ENCODE peak calls at places on chromosome 10, in six cellular contexts. D is ascending aorta, O is Calu3, V is mesothelial cell of epicardium, W is WERI-Rb-1, J is AG09319. B is an unnamed sample.
A peak's percentile ranks its signal among the peaks of the same experiment; 100 is the strongest.

GRCh38 chr10:24448351-24449009 is 239.5 kb downstream of the KIAA1217 start:
- DNase-seq in V (no peak), J (no peak), W (no peak), D (no peak), O (no peak), B (no peak)

GRCh38 chr10:47139121-47139520 is 160.9 kb upstream of the GDF10 start:
- DNase-seq in W (no peak), D (no peak), O (no peak), V (no peak), J (no peak), B (no peak)

GRCh38 chr10:15252396-15252795 is 83.9 kb upstream of the NMT2 start:
- DNase-seq in W (no peak), V (no peak), O (no peak), J (no peak), D (no peak), B (no peak)

GRCh38 chr10:20956843-20957242 is 59.7 kb upstream of the NEBL start:
- DNase-seq in O (no peak), V (no peak), J (no peak), W (no peak), D (no peak), B (no peak)

GRCh38 chr10:116752969-116753665 is 10.8 kb upstream of the HSPA12A start:
- DNase-seq in D (no peak), W (no peak), O (no peak), J (no peak), V (no peak), B (no peak)

GRCh38 chr10:68109312-68109711 is at the start of gene MYPN:
- DNase-seq in O (no peak), D (no peak), W (no peak), J (no peak), V (no peak), B (no peak)

GRCh38 chr10:125982256-125982948 is 86.0 kb downstream of the FANK1 start:
- DNase-seq in W (peak; percentile 32), J (peak; percentile 45), V (no peak), O (peak; percentile 14), D (no peak), B (peak; percentile 48)

GRCh38 chr10:47334627-47335026 is 12.4 kb downstream of the GDF2 start:
- DNase-seq in W (no peak), V (no peak), D (no peak), O (no peak), J (no peak), B (no peak)

GRCh38 chr10:86583983-86584382 is 62.4 kb upstream of the WAPL start:
- DNase-seq in O (no peak), J (no peak), D (no peak), V (no peak), W (peak; percentile 39), B (peak; percentile 58)

GRCh38 chr10:45375101-45375500 is 1.1 kb downstream of the ALOX5 start:
- DNase-seq in V (no peak), W (no peak), D (no peak), J (no peak), O (no peak), B (no peak)

GRCh38 chr10:29784175-29784773 is 149.5 kb upstream of the SVIL start:
- DNase-seq in D (peak; percentile 63), O (peak; percentile 77), W (no peak), V (no peak), J (peak; percentile 99), B (no peak)

GRCh38 chr10:106978746-106979145 is 185.8 kb downstream of the SORCS1 start:
- DNase-seq in V (no peak), D (no peak), W (no peak), J (no peak), O (no peak), B (no peak)

GRCh38 chr10:3895045-3895609 is 110.1 kb upstream of the KLF6 start:
- DNase-seq in O (no peak), V (no peak), W (peak; percentile 14), D (no peak), J (no peak), B (no peak)

GRCh38 chr10:103086261-103086660 is 106.8 kb downstream of the NT5C2 start:
- DNase-seq in O (no peak), D (no peak), V (no peak), J (peak; percentile 60), W (no peak), B (no peak)

GRCh38 chr10:99630439-99630838 is 10.2 kb upstream of the SLC25A28 start:
- DNase-seq in W (no peak), D (no peak), V (no peak), J (peak; percentile 48), O (peak; percentile 24), B (no peak)

GRCh38 chr10:115539142-115539762 is 446.1 kb downstream of the ATRNL1 start:
- DNase-seq in W (no peak), O (no peak), J (no peak), D (no peak), V (no peak), B (no peak)

GRCh38 chr10:11225935-11226334 is 208.3 kb downstream of the CELF2 start:
- DNase-seq in O (no peak), D (peak; percentile 48), W (no peak), J (no peak), V (no peak), B (no peak)

GRCh38 chr10:80168679-80169380 is 36.3 kb downstream of the PLAC9 start:
- DNase-seq in D (no peak), V (no peak), W (no peak), O (peak; percentile 60), J (no peak), B (peak; percentile 72)
- TF ChIP-seq CTCF in D (no peak), V (no peak), W (no peak), O (peak; percentile 46), J (no peak), B (peak; percentile 42)

DNA sequence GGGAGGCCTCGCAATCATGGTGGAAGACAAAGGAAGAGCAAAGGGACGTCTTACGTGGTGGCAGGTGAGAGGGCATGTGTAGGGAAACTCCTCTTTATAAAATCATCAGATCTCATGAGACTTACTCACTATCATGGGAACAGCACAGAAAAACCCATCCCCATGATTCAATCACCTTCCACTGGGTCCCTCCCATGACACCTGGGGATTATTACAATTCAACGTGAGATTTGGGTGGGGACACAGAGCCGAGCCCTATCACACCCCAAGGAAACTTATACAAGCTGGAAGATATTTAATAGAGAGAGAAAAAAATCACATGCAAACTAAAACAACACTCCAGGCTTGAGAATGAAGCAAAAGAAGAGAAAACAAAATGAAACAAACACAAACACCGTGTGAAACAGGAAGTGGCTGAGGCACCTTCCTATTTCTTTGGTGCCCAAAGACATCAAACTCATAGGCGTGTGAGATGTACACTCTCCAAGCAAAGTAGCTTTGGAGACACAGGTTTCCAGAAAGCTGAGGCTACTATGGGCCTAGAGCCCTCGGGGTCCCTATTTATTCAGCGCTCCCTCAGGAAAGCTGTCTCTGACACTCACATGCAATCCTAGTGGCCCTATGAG is 97.2 kb downstream of the PRKCQ start:
- DNase-seq in J (no peak), V (no peak), W (no peak), O (no peak), D (no peak), B (no peak)
- TF ChIP-seq CTCF in J (no peak), V (no peak), W (no peak), O (no peak), D (no peak), B (no peak)

DNA sequence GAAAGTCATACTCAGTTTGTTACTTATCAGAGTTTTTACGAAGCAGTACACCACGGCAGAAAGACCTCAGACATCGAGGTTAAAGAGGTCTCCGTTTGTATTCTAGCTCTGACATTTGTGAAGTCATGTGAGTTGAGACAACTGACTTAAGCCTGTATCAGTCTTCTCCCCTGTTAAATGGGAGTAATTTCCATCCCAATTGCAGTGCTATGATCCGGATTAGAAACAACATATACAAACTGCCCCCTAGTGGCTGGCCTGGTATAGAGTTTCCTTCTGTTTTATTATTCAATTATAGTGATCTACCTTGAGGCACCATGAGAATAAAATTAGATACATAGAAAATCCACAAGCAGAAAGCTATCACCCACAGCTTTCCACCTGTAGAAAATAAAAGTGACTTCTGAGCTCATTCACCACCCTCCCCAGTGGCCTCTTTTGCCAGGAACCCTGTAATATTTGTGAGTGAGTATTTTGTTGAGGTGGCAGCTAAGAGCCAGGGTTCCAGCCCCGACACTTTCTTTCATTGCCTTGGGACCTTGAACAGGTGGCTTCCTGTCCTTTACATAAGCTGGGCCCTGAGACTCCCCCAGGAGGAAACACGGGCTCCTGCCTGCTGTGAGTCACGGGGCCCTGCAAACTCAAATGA is 607.2 kb upstream of the MGMT start:
- DNase-seq in V (no peak), W (peak; percentile 39), D (no peak), O (peak; percentile 3), J (no peak), B (peak; percentile 34)
- TF ChIP-seq CTCF in V (peak; percentile 56), W (peak; percentile 46), D (peak; percentile 24), O (peak; percentile 19), J (peak; percentile 12), B (peak; percentile 55)

GRCh38 chr10:129599160-129599559 is 132.1 kb downstream of the MGMT start:
- DNase-seq in D (no peak), O (no peak), V (no peak), W (no peak), J (no peak), B (no peak)
- TF ChIP-seq CTCF in D (no peak), O (no peak), V (no peak), W (no peak), J (no peak), B (no peak)

DNA sequence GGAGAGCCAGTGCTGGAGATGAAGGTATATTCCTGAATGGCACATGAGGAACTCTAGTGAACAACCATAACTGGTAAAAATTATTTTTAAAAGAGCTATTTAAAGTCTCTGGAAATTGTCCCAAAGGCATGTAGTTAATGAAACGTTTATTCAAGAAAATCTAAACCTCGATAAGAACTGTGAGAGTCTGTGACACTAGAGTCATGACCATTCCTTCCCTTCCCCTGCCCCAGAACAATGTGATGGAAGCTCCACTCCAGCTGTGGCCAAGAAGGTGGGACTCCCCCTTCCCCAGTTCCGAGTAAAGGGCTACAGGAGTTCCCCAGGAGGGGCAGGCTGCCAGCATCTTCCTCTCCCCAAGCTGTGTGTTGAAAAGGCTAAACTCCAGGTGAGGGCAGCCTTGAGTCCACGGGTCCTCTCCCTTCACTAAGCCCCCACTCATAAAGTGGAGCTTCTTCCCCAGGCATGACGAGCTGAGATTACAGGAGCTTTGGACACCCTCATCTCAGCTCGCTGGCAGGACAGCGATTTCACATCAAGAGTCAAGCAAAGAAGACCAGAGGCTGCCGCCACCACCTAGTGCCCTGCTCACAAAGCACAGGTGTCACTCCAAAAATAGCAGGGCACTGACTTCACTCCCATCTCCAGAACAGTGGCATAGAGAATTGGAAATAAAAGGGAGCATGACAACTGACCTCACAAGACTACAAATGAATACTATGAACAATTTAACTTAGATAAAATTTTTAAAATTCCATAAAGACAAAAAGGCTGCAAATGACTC is 68.5 kb downstream of the NHLRC2 start:
- DNase-seq in V (no peak), O (no peak), W (peak; percentile 49), J (no peak), D (no peak), B (no peak)
- TF ChIP-seq CTCF in V (no peak), O (no peak), W (peak; percentile 59), J (no peak), D (no peak), B (no peak)

B was measured in GM10248.